ENCODE peak calls at places on chromosomes 5 and 9, in ten cellular contexts. One of them, this sample, is unnamed.

GRCh38 chr5:72630721-72631120 is 123.5 kb upstream of the ZNF366 start:
- DNase-seq in endodermal cell: no peak
- DNase-seq in pancreas: no peak
- DNase-seq in heart right ventricle: no peak
- DNase-seq in NT2/D1: no peak
- DNase-seq in Karpas-422: no peak
- DNase-seq in body of pancreas: no peak
- DNase-seq in DND-41: no peak
- DNase-seq in SK-N-SH: no peak
- DNase-seq in Caco-2: no peak
- DNase-seq in this sample: no peak

GRCh38 chr9:137034709-137035506 is 3.0 kb upstream of the FUT7 start:
- DNase-seq in body of pancreas: peak; percentile 79
- DNase-seq in heart right ventricle: peak; percentile 86
- DNase-seq in Karpas-422: peak; percentile 94
- DNase-seq in NT2/D1: peak; percentile 85
- DNase-seq in DND-41: peak; percentile 82
- DNase-seq in endodermal cell: peak; percentile 95
- DNase-seq in Caco-2: peak; percentile 87
- DNase-seq in pancreas: peak; percentile 78
- DNase-seq in SK-N-SH: peak; percentile 93
- DNase-seq in this sample: peak; percentile 83

GRCh38 chr5:172350212-172351181 is 66.9 kb upstream of the UBTD2 start:
- DNase-seq in NT2/D1: no peak
- DNase-seq in pancreas: no peak
- DNase-seq in SK-N-SH: no peak
- DNase-seq in Karpas-422: no peak
- DNase-seq in body of pancreas: no peak
- DNase-seq in endodermal cell: no peak
- DNase-seq in heart right ventricle: no peak
- DNase-seq in Caco-2: no peak
- DNase-seq in DND-41: no peak
- DNase-seq in this sample: no peak

GRCh38 chr9:114516913-114517312 is 11.6 kb upstream of the WHRN start:
- DNase-seq in Caco-2: no peak
- DNase-seq in NT2/D1: no peak
- DNase-seq in heart right ventricle: no peak
- DNase-seq in endodermal cell: peak; percentile 69
- DNase-seq in DND-41: no peak
- DNase-seq in Karpas-422: no peak
- DNase-seq in body of pancreas: no peak
- DNase-seq in SK-N-SH: no peak
- DNase-seq in pancreas: no peak
- DNase-seq in this sample: no peak

GRCh38 chr5:79702606-79703380 is 13.2 kb downstream of the CMYA5 start:
- DNase-seq in endodermal cell: peak; percentile 74
- DNase-seq in body of pancreas: peak; percentile 14
- DNase-seq in Karpas-422: peak; percentile 63
- DNase-seq in pancreas: no peak
- DNase-seq in heart right ventricle: no peak
- DNase-seq in SK-N-SH: peak; percentile 62
- DNase-seq in NT2/D1: no peak
- DNase-seq in Caco-2: peak; percentile 49
- DNase-seq in DND-41: peak; percentile 49
- DNase-seq in this sample: no peak

GRCh38 chr5:84381501-84382362 is 2.9 kb downstream of the EDIL3 start:
- DNase-seq in body of pancreas: peak; percentile 5
- DNase-seq in NT2/D1: no peak
- DNase-seq in DND-41: no peak
- DNase-seq in heart right ventricle: no peak
- DNase-seq in endodermal cell: no peak
- DNase-seq in Karpas-422: no peak
- DNase-seq in SK-N-SH: no peak
- DNase-seq in pancreas: no peak
- DNase-seq in Caco-2: no peak
- DNase-seq in this sample: peak; percentile 13

GRCh38 chr5:65020492-65020891 is 251.8 kb downstream of the CWC27 start:
- DNase-seq in Karpas-422: no peak
- DNase-seq in body of pancreas: no peak
- DNase-seq in DND-41: no peak
- DNase-seq in NT2/D1: no peak
- DNase-seq in pancreas: no peak
- DNase-seq in Caco-2: no peak
- DNase-seq in SK-N-SH: peak; percentile 44
- DNase-seq in endodermal cell: no peak
- DNase-seq in heart right ventricle: no peak
- DNase-seq in this sample: no peak

GRCh38 chr9:118929317-118929716 is 439.9 kb downstream of the BRINP1 start:
- DNase-seq in endodermal cell: no peak
- DNase-seq in Karpas-422: no peak
- DNase-seq in Caco-2: no peak
- DNase-seq in pancreas: no peak
- DNase-seq in body of pancreas: no peak
- DNase-seq in SK-N-SH: no peak
- DNase-seq in NT2/D1: no peak
- DNase-seq in heart right ventricle: no peak
- DNase-seq in DND-41: no peak
- DNase-seq in this sample: no peak

GRCh38 chr5:73935719-73936118 is 309.7 kb downstream of the ARHGEF28 start:
- DNase-seq in DND-41: no peak
- DNase-seq in pancreas: no peak
- DNase-seq in Caco-2: no peak
- DNase-seq in NT2/D1: no peak
- DNase-seq in Karpas-422: no peak
- DNase-seq in heart right ventricle: no peak
- DNase-seq in body of pancreas: no peak
- DNase-seq in endodermal cell: no peak
- DNase-seq in SK-N-SH: no peak
- DNase-seq in this sample: no peak

GRCh38 chr9:137902646-137903045 is 25.1 kb downstream of the CACNA1B start:
- DNase-seq in Karpas-422: no peak
- DNase-seq in NT2/D1: no peak
- DNase-seq in body of pancreas: no peak
- DNase-seq in DND-41: peak; percentile 24
- DNase-seq in endodermal cell: no peak
- DNase-seq in SK-N-SH: no peak
- DNase-seq in Caco-2: no peak
- DNase-seq in pancreas: no peak
- DNase-seq in heart right ventricle: no peak
- DNase-seq in this sample: no peak

GRCh38 chr5:106843812-106844416 is 826.8 kb downstream of the EFNA5 start:
- DNase-seq in heart right ventricle: no peak
- DNase-seq in Karpas-422: no peak
- DNase-seq in DND-41: no peak
- DNase-seq in body of pancreas: no peak
- DNase-seq in Caco-2: peak; percentile 34
- DNase-seq in pancreas: no peak
- DNase-seq in NT2/D1: no peak
- DNase-seq in SK-N-SH: no peak
- DNase-seq in endodermal cell: peak; percentile 45
- DNase-seq in this sample: no peak

GRCh38 chr9:120928720-120929389 is 2.3 kb upstream of the TRAF1 start:
- DNase-seq in DND-41: peak; percentile 57
- DNase-seq in SK-N-SH: peak; percentile 56
- DNase-seq in heart right ventricle: peak; percentile 84
- DNase-seq in endodermal cell: peak; percentile 89
- DNase-seq in pancreas: peak; percentile 82
- DNase-seq in Caco-2: peak; percentile 77
- DNase-seq in NT2/D1: no peak
- DNase-seq in Karpas-422: peak; percentile 84
- DNase-seq in body of pancreas: peak; percentile 85
- DNase-seq in this sample: peak; percentile 70

GRCh38 chr5:159504857-159505304 is 174.6 kb upstream of the IL12B start:
- DNase-seq in Caco-2: peak; percentile 17
- DNase-seq in SK-N-SH: no peak
- DNase-seq in endodermal cell: no peak
- DNase-seq in DND-41: no peak
- DNase-seq in pancreas: no peak
- DNase-seq in body of pancreas: no peak
- DNase-seq in Karpas-422: no peak
- DNase-seq in NT2/D1: no peak
- DNase-seq in heart right ventricle: peak; percentile 25
- DNase-seq in this sample: peak; percentile 44

GRCh38 chr5:38921174-38921573 is 75.4 kb downstream of the OSMR start:
- DNase-seq in pancreas: no peak
- DNase-seq in body of pancreas: no peak
- DNase-seq in DND-41: no peak
- DNase-seq in Karpas-422: no peak
- DNase-seq in endodermal cell: peak; percentile 79
- DNase-seq in Caco-2: peak; percentile 43
- DNase-seq in NT2/D1: no peak
- DNase-seq in SK-N-SH: no peak
- DNase-seq in heart right ventricle: no peak
- DNase-seq in this sample: no peak

GRCh38 chr5:174690256-174690655 is 34.1 kb upstream of the MSX2 start:
- DNase-seq in SK-N-SH: no peak
- DNase-seq in endodermal cell: peak; percentile 63
- DNase-seq in NT2/D1: no peak
- DNase-seq in Caco-2: no peak
- DNase-seq in Karpas-422: no peak
- DNase-seq in body of pancreas: no peak
- DNase-seq in DND-41: no peak
- DNase-seq in pancreas: no peak
- DNase-seq in heart right ventricle: no peak
- DNase-seq in this sample: peak; percentile 51

GRCh38 chr9:131836607-131837315 is 96.9 kb upstream of the RAPGEF1 start:
- DNase-seq in Karpas-422: no peak
- DNase-seq in Caco-2: no peak
- DNase-seq in DND-41: no peak
- DNase-seq in NT2/D1: no peak
- DNase-seq in body of pancreas: no peak
- DNase-seq in pancreas: no peak
- DNase-seq in heart right ventricle: no peak
- DNase-seq in endodermal cell: no peak
- DNase-seq in SK-N-SH: no peak
- DNase-seq in this sample: no peak

GRCh38 chr9:129814432-129815223 is 9.3 kb downstream of the TOR1A start:
- DNase-seq in Karpas-422: no peak
- DNase-seq in body of pancreas: no peak
- DNase-seq in pancreas: no peak
- DNase-seq in SK-N-SH: no peak
- DNase-seq in Caco-2: no peak
- DNase-seq in NT2/D1: no peak
- DNase-seq in heart right ventricle: no peak
- DNase-seq in endodermal cell: no peak
- DNase-seq in DND-41: no peak
- DNase-seq in this sample: no peak

GRCh38 chr9:114274217-114274616 is 48.7 kb upstream of the ORM1 start:
- DNase-seq in Karpas-422: no peak
- DNase-seq in DND-41: no peak
- DNase-seq in body of pancreas: peak; percentile 2
- DNase-seq in heart right ventricle: no peak
- DNase-seq in NT2/D1: no peak
- DNase-seq in pancreas: no peak
- DNase-seq in Caco-2: no peak
- DNase-seq in endodermal cell: no peak
- DNase-seq in SK-N-SH: no peak
- DNase-seq in this sample: no peak

DNA sequence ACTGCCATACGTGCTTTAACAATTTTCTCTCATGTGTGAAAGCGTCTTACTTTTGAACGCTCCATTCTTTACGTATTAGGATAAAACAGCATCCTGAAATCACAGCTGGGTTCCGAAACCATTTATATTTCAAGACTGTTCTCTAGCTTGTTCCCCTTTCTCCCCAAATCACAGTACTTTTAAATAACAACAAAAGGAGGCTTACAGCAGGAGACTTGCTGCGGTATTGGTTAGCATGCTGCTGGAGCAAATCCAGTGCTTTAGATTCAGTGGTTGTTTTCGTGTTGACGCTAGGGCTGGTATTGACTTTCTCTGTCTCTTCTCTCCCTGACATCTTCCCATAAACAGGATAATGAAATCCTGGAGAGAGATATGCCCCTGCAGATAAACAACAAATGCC is 103.1 kb downstream of the ZNF608 start:
- DNase-seq in body of pancreas: no peak
- DNase-seq in pancreas: no peak
- DNase-seq in SK-N-SH: no peak
- DNase-seq in heart right ventricle: no peak
- DNase-seq in Karpas-422: no peak
- DNase-seq in Caco-2: no peak
- DNase-seq in NT2/D1: no peak
- DNase-seq in endodermal cell: no peak
- DNase-seq in DND-41: no peak
- DNase-seq in this sample: no peak
- H3K36me3 ChIP-seq in body of pancreas: no peaks in the 10 kb centered on the region
- H3K36me3 ChIP-seq in pancreas: no peaks in the 10 kb centered on the region
- H3K36me3 ChIP-seq in SK-N-SH: no peaks in the 10 kb centered on the region
- H3K36me3 ChIP-seq in heart right ventricle: peaks cover 40% of the 10 kb centered on the region
- H3K36me3 ChIP-seq in Karpas-422: no peaks in the 10 kb centered on the region
- H3K36me3 ChIP-seq in Caco-2: no peaks in the 10 kb centered on the region
- H3K36me3 ChIP-seq in NT2/D1: peaks cover 62% of the 10 kb centered on the region
- H3K36me3 ChIP-seq in endodermal cell: peaks cover 96% of the 10 kb centered on the region
- H3K36me3 ChIP-seq in DND-41: no peaks in the 10 kb centered on the region
- H3K36me3 ChIP-seq in this sample: no peaks in the 10 kb centered on the region

GRCh38 chr9:123370526-123371227 is 14.7 kb downstream of the CRB2 start:
- DNase-seq in heart right ventricle: no peak
- DNase-seq in Caco-2: no peak
- DNase-seq in endodermal cell: no peak
- DNase-seq in SK-N-SH: no peak
- DNase-seq in NT2/D1: no peak
- DNase-seq in body of pancreas: no peak
- DNase-seq in Karpas-422: no peak
- DNase-seq in pancreas: no peak
- DNase-seq in DND-41: no peak
- DNase-seq in this sample: no peak
- H3K36me3 ChIP-seq in heart right ventricle: no peaks in the 10 kb centered on the region
- H3K36me3 ChIP-seq in Caco-2: no peaks in the 10 kb centered on the region
- H3K36me3 ChIP-seq in endodermal cell: no peaks in the 10 kb centered on the region
- H3K36me3 ChIP-seq in SK-N-SH: no peaks in the 10 kb centered on the region
- H3K36me3 ChIP-seq in NT2/D1: peaks cover 23% of the 10 kb centered on the region
- H3K36me3 ChIP-seq in body of pancreas: no peaks in the 10 kb centered on the region
- H3K36me3 ChIP-seq in Karpas-422: no peaks in the 10 kb centered on the region
- H3K36me3 ChIP-seq in pancreas: no peaks in the 10 kb centered on the region
- H3K36me3 ChIP-seq in DND-41: no peaks in the 10 kb centered on the region
- H3K36me3 ChIP-seq in this sample: no peaks in the 10 kb centered on the region

GRCh38 chr5:177336603-177337494 is 14.6 kb downstream of the LMAN2 start:
- DNase-seq in endodermal cell: no peak
- DNase-seq in Karpas-422: no peak
- DNase-seq in body of pancreas: no peak
- DNase-seq in Caco-2: no peak
- DNase-seq in heart right ventricle: no peak
- DNase-seq in SK-N-SH: no peak
- DNase-seq in NT2/D1: no peak
- DNase-seq in pancreas: no peak
- DNase-seq in DND-41: no peak
- DNase-seq in this sample: no peak
- H3K36me3 ChIP-seq in endodermal cell: peaks cover 66% of the 10 kb centered on the region
- H3K36me3 ChIP-seq in Karpas-422: peaks cover 17% of the 10 kb centered on the region
- H3K36me3 ChIP-seq in body of pancreas: peaks cover 17% of the 10 kb centered on the region
- H3K36me3 ChIP-seq in Caco-2: peaks cover 1% of the 10 kb centered on the region
- H3K36me3 ChIP-seq in heart right ventricle: peaks cover 99% of the 10 kb centered on the region
- H3K36me3 ChIP-seq in SK-N-SH: peaks cover 7% of the 10 kb centered on the region
- H3K36me3 ChIP-seq in NT2/D1: peaks cover 87% of the 10 kb centered on the region
- H3K36me3 ChIP-seq in pancreas: peaks cover 44% of the 10 kb centered on the region
- H3K36me3 ChIP-seq in DND-41: peaks cover 94% of the 10 kb centered on the region
- H3K36me3 ChIP-seq in this sample: no peaks in the 10 kb centered on the region

GRCh38 chr9:128512820-128513219 is 8.3 kb downstream of the GLE1 start:
- DNase-seq in Caco-2: no peak
- DNase-seq in body of pancreas: no peak
- DNase-seq in pancreas: no peak
- DNase-seq in SK-N-SH: no peak
- DNase-seq in endodermal cell: no peak
- DNase-seq in DND-41: no peak
- DNase-seq in heart right ventricle: no peak
- DNase-seq in NT2/D1: no peak
- DNase-seq in Karpas-422: no peak
- DNase-seq in this sample: no peak
- H3K36me3 ChIP-seq in Caco-2: no peaks in the 10 kb centered on the region
- H3K36me3 ChIP-seq in body of pancreas: peaks cover 6% of the 10 kb centered on the region
- H3K36me3 ChIP-seq in pancreas: peaks cover 13% of the 10 kb centered on the region
- H3K36me3 ChIP-seq in SK-N-SH: peaks cover 55% of the 10 kb centered on the region
- H3K36me3 ChIP-seq in endodermal cell: peaks cover 24% of the 10 kb centered on the region
- H3K36me3 ChIP-seq in DND-41: peaks cover 65% of the 10 kb centered on the region
- H3K36me3 ChIP-seq in heart right ventricle: peaks cover 96% of the 10 kb centered on the region
- H3K36me3 ChIP-seq in NT2/D1: peaks cover 50% of the 10 kb centered on the region
- H3K36me3 ChIP-seq in Karpas-422: peaks cover 55% of the 10 kb centered on the region
- H3K36me3 ChIP-seq in this sample: peaks cover 72% of the 10 kb centered on the region

This sample was measured in adrenal gland.